ENCODE peak calls at places on chromosomes 1 and 21, in seven cellular contexts. I is coronary artery, T is neural progenitor cell, C is lower lobe of right lung, L is HCT116, O is PC-3, Y is heart right ventricle. A is an unnamed sample.

GRCh38 chr1:1376551-1377226 is 1.7 kb upstream of the AURKAIP1 start:
- DNase-seq in I (no peak), T (no peak), C (no peak), L (no peak), O (no peak), Y (no peak), A (no peak)

GRCh38 chr1:209883341-209883971 is 54.6 kb upstream of the SYT14 start:
- DNase-seq in I (no peak), T (peak; percentile 14), C (no peak), L (no peak), O (peak; percentile 6), Y (no peak), A (no peak)

GRCh38 chr1:27478098-27478497 is 11.9 kb downstream of the WASF2 start:
- DNase-seq in I (no peak), T (no peak), C (peak; percentile 9), L (no peak), O (no peak), Y (no peak), A (no peak)

GRCh38 chr21:41765393-41765950 is 1.4 kb downstream of the RIPK4 start:
- DNase-seq in I (no peak), T (no peak), C (no peak), L (no peak), O (no peak), Y (no peak), A (no peak)

GRCh38 chr1:33656467-33656866 is 184.0 kb downstream of the ZSCAN20 start:
- DNase-seq in I (no peak), T (no peak), C (no peak), L (no peak), O (no peak), Y (no peak), A (no peak)

GRCh38 chr1:178653091-178653490 is 72.0 kb upstream of the RALGPS2 start:
- DNase-seq in I (no peak), T (no peak), C (no peak), L (peak; percentile 55), O (peak; percentile 86), Y (no peak), A (peak; percentile 40)

GRCh38 chr1:76433528-76433927 is 359.0 kb downstream of the ST6GALNAC3 start:
- DNase-seq in I (no peak), T (no peak), C (no peak), L (no peak), O (no peak), Y (no peak), A (no peak)

GRCh38 chr1:27861436-27861835 is 10.9 kb upstream of the THEMIS2 start:
- DNase-seq in I (no peak), T (no peak), C (no peak), L (no peak), O (no peak), Y (no peak), A (no peak)

GRCh38 chr21:29217818-29218252 is 80.9 kb upstream of the BACH1 start:
- DNase-seq in I (no peak), T (no peak), C (no peak), L (peak; percentile 12), O (peak; percentile 98), Y (no peak), A (peak; percentile 80)

GRCh38 chr1:59026472-59026948 is 242.7 kb upstream of the JUN start:
- DNase-seq in I (no peak), T (no peak), C (no peak), L (no peak), O (peak; percentile 64), Y (no peak), A (no peak)

GRCh38 chr1:248670003-248670402 is 14.7 kb upstream of the OR2T27 start:
- DNase-seq in I (no peak), T (no peak), C (no peak), L (peak; percentile 7), O (peak; percentile 46), Y (no peak), A (no peak)
- TF ChIP-seq CTCF in I (no peak), T (no peak), C (no peak), L (no peak), O (no peak), Y (no peak), A (no peak)

DNA sequence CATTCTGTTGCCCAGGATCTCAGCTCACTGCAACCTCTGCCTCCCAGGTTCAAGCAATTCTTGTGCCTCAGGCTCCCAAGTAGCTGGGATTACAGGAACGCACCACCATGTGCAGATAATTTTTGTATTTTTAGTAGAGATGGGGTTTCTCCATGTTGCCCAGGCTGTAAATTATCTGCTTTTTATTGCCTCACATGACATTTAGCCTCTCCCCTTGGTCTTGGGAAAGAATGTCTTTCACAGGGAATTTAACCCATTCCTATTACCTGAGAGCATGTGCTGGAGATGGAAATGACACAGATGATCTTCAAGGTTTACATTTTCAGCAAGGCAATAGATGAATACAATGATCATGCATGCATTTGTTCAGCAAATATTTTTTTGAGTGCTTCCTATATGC is 75.8 kb downstream of the NID1 start:
- DNase-seq in I (no peak), T (no peak), C (no peak), L (no peak), O (no peak), Y (no peak), A (no peak)
- H3K27ac ChIP-seq in I (no peak overlapping the region), T (no peak overlapping the region), C (no peak overlapping the region), L (no peak overlapping the region), O (no peak overlapping the region), Y (no peak overlapping the region), A (no peak overlapping the region)

GRCh38 chr1:119348941-119349340 is 19.6 kb upstream of the HAO2 start:
- DNase-seq in I (no peak), T (no peak), C (no peak), L (no peak), O (no peak), Y (no peak), A (no peak)
- TF ChIP-seq CTCF in I (no peak), T (no peak), C (no peak), L (no peak), O (no peak), Y (no peak), A (no peak)

GRCh38 chr1:8003431-8004112 is 22.5 kb downstream of the ERRFI1 start:
- DNase-seq in I (no peak), T (no peak), C (no peak), L (no peak), O (peak; percentile 55), Y (no peak), A (no peak)
- H3K27ac ChIP-seq in I (peak overlapping the region; percentile 86), T (no peak overlapping the region), C (peak overlapping the region; percentile 76), L (peak overlapping the region; percentile 41), O (peak overlapping the region; percentile 4), Y (peak overlapping the region; percentile 84), A (peak overlapping the region; percentile 100)

GRCh38 chr1:160768295-160768657 is 27.7 kb upstream of the LY9 start:
- DNase-seq in I (no peak), T (peak; percentile 42), C (peak; percentile 64), L (no peak), O (peak; percentile 61), Y (peak; percentile 41), A (no peak)
- TF ChIP-seq CTCF in I (no peak), T (peak; percentile 60), C (peak; percentile 50), L (peak; percentile 49), O (peak; percentile 75), Y (no peak), A (no peak)

GRCh38 chr1:8014381-8014988 is 11.6 kb downstream of the ERRFI1 start:
- DNase-seq in I (no peak), T (no peak), C (no peak), L (no peak), O (no peak), Y (no peak), A (no peak)

GRCh38 chr1:8017495-8018310 is 8.4 kb downstream of the ERRFI1 start:
- DNase-seq in I (no peak), T (peak; percentile 48), C (no peak), L (no peak), O (peak; percentile 64), Y (no peak), A (no peak)

GRCh38 chr1:8016244-8017241 is 9.6 kb downstream of the ERRFI1 start:
- DNase-seq in I (no peak), T (no peak), C (no peak), L (no peak), O (peak; percentile 37), Y (no peak), A (no peak)

GRCh38 chr1:8015036-8015808 is 10.9 kb downstream of the ERRFI1 start:
- DNase-seq in I (no peak), T (peak; percentile 78), C (no peak), L (no peak), O (peak; percentile 91), Y (no peak), A (peak; percentile 58)

GRCh38 chr1:8015809-8016165 is 10.3 kb downstream of the ERRFI1 start:
- DNase-seq in I (no peak), T (no peak), C (no peak), L (no peak), O (peak; percentile 26), Y (no peak), A (no peak)
- H3K27ac ChIP-seq in I (peak overlapping the region; percentile 81), T (no peak overlapping the region), C (peak overlapping the region; percentile 59), L (peak overlapping the region; percentile 43), O (peak overlapping the region; percentile 39), Y (peak overlapping the region; percentile 30), A (no peak overlapping the region)

GRCh38 chr1:175744833-175745232 is 1.4 kb upstream of the TNR start:
- DNase-seq in I (no peak), T (no peak), C (no peak), L (no peak), O (peak; percentile 2), Y (no peak), A (no peak)
- TF ChIP-seq CTCF in I (no peak), T (peak; percentile 48), C (no peak), L (peak; percentile 63), O (peak; percentile 51), Y (peak; percentile 25), A (peak; percentile 36)

DNA sequence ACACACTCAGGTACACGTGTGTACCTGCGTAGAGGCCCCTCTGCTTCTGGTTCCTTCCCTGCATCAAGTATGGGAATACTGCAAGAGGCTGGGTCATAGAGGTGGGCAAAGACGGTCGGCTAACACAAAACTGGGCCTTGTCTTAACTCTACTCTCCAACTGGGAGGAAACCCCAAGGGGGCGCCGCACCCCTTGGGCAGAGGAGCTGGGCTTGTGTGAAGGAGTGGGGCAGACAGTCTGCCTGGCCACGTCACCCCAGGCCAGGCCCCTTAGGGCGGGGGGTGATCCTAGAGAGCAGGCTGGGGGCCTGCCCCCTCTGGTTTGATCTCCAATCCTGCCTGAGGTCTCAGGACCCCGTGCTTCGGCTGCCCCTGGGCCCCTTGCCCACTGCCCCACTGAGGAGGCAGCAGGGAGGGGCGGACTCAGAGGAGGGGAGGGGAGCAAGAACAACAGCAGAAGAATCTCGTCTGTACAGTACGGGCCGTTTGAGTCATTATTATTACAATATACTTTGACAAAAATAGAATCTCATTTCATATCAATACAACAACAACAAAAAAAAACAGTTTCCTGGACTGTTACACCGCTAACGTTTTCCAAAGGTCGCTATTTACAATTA is 34.7 kb downstream of the MEF2D start:
- DNase-seq in I (no peak), T (peak; percentile 60), C (no peak), L (no peak), O (no peak), Y (no peak), A (no peak)
- H3K27ac ChIP-seq in I (peak overlapping the region; percentile 87), T (no peak overlapping the region), C (no peak overlapping the region), L (no peak overlapping the region), O (no peak overlapping the region), Y (peak overlapping the region; percentile 67), A (no peak overlapping the region)

GRCh38 chr1:229943988-229944743 is 122.9 kb upstream of the GALNT2 start:
- DNase-seq in I (no peak), T (no peak), C (no peak), L (no peak), O (no peak), Y (no peak), A (no peak)
- TF ChIP-seq CTCF in I (no peak), T (no peak), C (no peak), L (peak; percentile 8), O (no peak), Y (no peak), A (no peak)